ENCODE peak calls at places on chromosomes 1 and 21, in five cellular contexts. A is lung, M is BJ, C is astrocyte of the cerebellum, L is lower lobe of right lung. Y is an unnamed sample.

GRCh38 chr1:4595341-4596225 is 58.8 kb upstream of the AJAP1 start:
- DNase-seq in A (no peak), L (no peak), C (no peak), M (no peak), Y (no peak)

GRCh38 chr1:246682231-246682895 is 41.8 kb upstream of the SCCPDH start:
- DNase-seq in A (no peak), M (no peak), C (no peak), L (no peak), Y (no peak)

GRCh38 chr1:7378346-7379130 is 392.6 kb upstream of the VAMP3 start:
- DNase-seq in C (no peak), A (no peak), M (no peak), L (no peak), Y (no peak)

GRCh38 chr1:107529511-107530149 is 388.8 kb downstream of the NTNG1 start:
- DNase-seq in L (no peak), M (no peak), C (peak), A (no peak), Y (peak)

GRCh38 chr1:108080448-108080847 is 115.5 kb upstream of the VAV3 start:
- DNase-seq in A (no peak), L (no peak), M (no peak), C (no peak), Y (no peak)

GRCh38 chr1:219837274-219837993 is 90.9 kb downstream of the SLC30A10 start:
- DNase-seq in L (no peak), A (no peak), C (peak), M (no peak), Y (peak)

GRCh38 chr1:98210064-98210463 is 289.2 kb upstream of the DPYD start:
- DNase-seq in C (peak), M (peak), L (no peak), A (no peak), Y (peak)

GRCh38 chr21:15281714-15282113 is 216.9 kb upstream of the NRIP1 start:
- DNase-seq in C (no peak), A (no peak), L (no peak), M (no peak), Y (no peak)

GRCh38 chr1:1291611-1292441 is 11.6 kb downstream of the SCNN1D start:
- DNase-seq in M (no peak), L (peak), C (peak), A (peak), Y (peak)

GRCh38 chr1:18304151-18304869 is 176.4 kb upstream of the KLHDC7A start:
- DNase-seq in M (no peak), A (no peak), L (no peak), C (no peak), Y (no peak)

GRCh38 chr1:18300376-18300775 is 180.4 kb upstream of the KLHDC7A start:
- DNase-seq in A (no peak), L (no peak), C (no peak), M (no peak), Y (no peak)

GRCh38 chr1:18299441-18300338 is 181.0 kb upstream of the KLHDC7A start:
- DNase-seq in M (no peak), C (no peak), L (no peak), A (no peak), Y (no peak)

GRCh38 chr1:18305182-18305795 is 175.4 kb upstream of the KLHDC7A start:
- DNase-seq in A (no peak), C (no peak), L (no peak), M (no peak), Y (no peak)

GRCh38 chr1:18302788-18303413 is 177.8 kb upstream of the KLHDC7A start:
- DNase-seq in A (no peak), M (no peak), C (no peak), L (no peak), Y (no peak)
- TF ChIP-seq CTCF in A (no peak), M (no peak), C (peak), L (peak), Y (peak)

GRCh38 chr1:189708674-189709073 is 769.0 kb downstream of the BRINP3 start:
- DNase-seq in A (no peak), C (no peak), M (no peak), L (no peak), Y (no peak)
- TF ChIP-seq CTCF in A (no peak), C (peak), M (no peak), L (no peak), Y (no peak)

DNA sequence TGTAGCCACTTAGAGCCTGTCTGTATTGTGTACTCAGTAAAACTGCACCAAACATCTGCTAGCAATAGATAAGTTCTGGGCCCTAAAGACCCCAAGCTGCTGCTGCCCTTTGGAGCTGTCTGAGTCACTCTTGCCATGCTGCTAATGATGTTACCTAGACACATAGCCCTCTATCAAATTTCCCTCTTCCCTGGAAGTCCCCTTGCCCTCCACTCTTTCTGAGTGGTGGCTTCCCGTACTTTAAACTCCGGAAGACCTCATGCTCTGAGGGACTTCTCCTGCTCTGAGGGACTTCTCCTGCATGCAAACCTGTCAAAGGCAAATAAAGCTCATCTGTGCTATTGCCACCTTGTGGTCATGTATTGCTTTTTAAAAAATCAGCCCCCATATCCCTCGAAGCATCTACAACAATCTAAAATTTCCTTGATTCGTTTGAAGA is 34.0 kb downstream of the FH start:
- DNase-seq in M (no peak), C (no peak), A (no peak), L (no peak), Y (peak)
- TF ChIP-seq CTCF in M (peak), C (peak), A (no peak), L (no peak), Y (peak)

GRCh38 chr1:46526689-46527291 is 24.7 kb downstream of the KNCN start:
- DNase-seq in A (no peak), L (no peak), M (no peak), C (no peak), Y (no peak)

GRCh38 chr1:46529031-46529630 is 22.3 kb downstream of the KNCN start:
- DNase-seq in A (no peak), M (no peak), C (no peak), L (no peak), Y (no peak)

GRCh38 chr1:46530311-46530710 is 21.1 kb downstream of the KNCN start:
- DNase-seq in A (no peak), L (no peak), C (no peak), M (no peak), Y (no peak)

GRCh38 chr1:46527474-46528296 is 23.8 kb downstream of the KNCN start:
- DNase-seq in C (peak), L (peak), M (no peak), A (peak), Y (peak)

GRCh38 chr1:46528297-46528955 is 23.0 kb downstream of the KNCN start:
- DNase-seq in L (no peak), A (no peak), C (no peak), M (no peak), Y (peak)
- TF ChIP-seq CTCF in L (no peak), A (no peak), C (no peak), M (peak), Y (peak)

Y was measured in fibroblast of villous mesenchyme.